ENCODE peak calls at places on chromosome 16, in eight cellular contexts. One of them, this sample, is unnamed.

GRCh38 chr16:1320658-1321240 is 11.3 kb downstream of the UBE2I start:
- DNase-seq in heart right ventricle: no peak
- DNase-seq in cardiac muscle cell: no peak
- DNase-seq in GM06990: no peak
- DNase-seq in lower leg skin: no peak
- DNase-seq in CD8-positive, alpha-beta T cell: no peak
- DNase-seq in brain microvascular endothelial cell: no peak
- DNase-seq in PC-3: no peak
- DNase-seq in this sample: no peak

GRCh38 chr16:89572042-89572441 is 3.5 kb upstream of the CPNE7 start:
- DNase-seq in heart right ventricle: no peak
- DNase-seq in cardiac muscle cell: no peak
- DNase-seq in GM06990: no peak
- DNase-seq in lower leg skin: no peak
- DNase-seq in CD8-positive, alpha-beta T cell: no peak
- DNase-seq in brain microvascular endothelial cell: no peak
- DNase-seq in PC-3: no peak
- DNase-seq in this sample: no peak

GRCh38 chr16:85578599-85578948 is 34.5 kb upstream of the GSE1 start:
- DNase-seq in heart right ventricle: no peak
- DNase-seq in cardiac muscle cell: no peak
- DNase-seq in GM06990: no peak
- DNase-seq in lower leg skin: no peak
- DNase-seq in CD8-positive, alpha-beta T cell: no peak
- DNase-seq in brain microvascular endothelial cell: no peak
- DNase-seq in PC-3: no peak
- DNase-seq in this sample: no peak

GRCh38 chr16:2420035-2420434 is 9.2 kb upstream of the CCNF start:
- DNase-seq in heart right ventricle: no peak
- DNase-seq in cardiac muscle cell: no peak
- DNase-seq in GM06990: no peak
- DNase-seq in lower leg skin: no peak
- DNase-seq in CD8-positive, alpha-beta T cell: no peak
- DNase-seq in brain microvascular endothelial cell: no peak
- DNase-seq in PC-3: no peak
- DNase-seq in this sample: no peak

GRCh38 chr16:22645868-22646267 is 135.2 kb downstream of the NPIPB5 start:
- DNase-seq in heart right ventricle: no peak
- DNase-seq in cardiac muscle cell: no peak
- DNase-seq in GM06990: no peak
- DNase-seq in lower leg skin: no peak
- DNase-seq in CD8-positive, alpha-beta T cell: no peak
- DNase-seq in brain microvascular endothelial cell: no peak
- DNase-seq in PC-3: no peak
- DNase-seq in this sample: no peak

GRCh38 chr16:55643161-55643970 is 12.4 kb upstream of the SLC6A2 start:
- DNase-seq in heart right ventricle: no peak
- DNase-seq in cardiac muscle cell: peak; percentile 15
- DNase-seq in GM06990: no peak
- DNase-seq in lower leg skin: peak; percentile 79
- DNase-seq in CD8-positive, alpha-beta T cell: no peak
- DNase-seq in brain microvascular endothelial cell: no peak
- DNase-seq in PC-3: no peak
- DNase-seq in this sample: no peak

GRCh38 chr16:89911375-89911774 is 7.3 kb upstream of the MC1R start:
- DNase-seq in heart right ventricle: no peak
- DNase-seq in cardiac muscle cell: no peak
- DNase-seq in GM06990: no peak
- DNase-seq in lower leg skin: no peak
- DNase-seq in CD8-positive, alpha-beta T cell: no peak
- DNase-seq in brain microvascular endothelial cell: no peak
- DNase-seq in PC-3: no peak
- DNase-seq in this sample: no peak

GRCh38 chr16:711084-711483 is 3.8 kb upstream of the METRN start:
- DNase-seq in heart right ventricle: no peak
- DNase-seq in cardiac muscle cell: no peak
- DNase-seq in GM06990: no peak
- DNase-seq in lower leg skin: no peak
- DNase-seq in CD8-positive, alpha-beta T cell: no peak
- DNase-seq in brain microvascular endothelial cell: no peak
- DNase-seq in PC-3: no peak
- DNase-seq in this sample: no peak

GRCh38 chr16:75236736-75237397 is 14.6 kb downstream of the BCAR1 start:
- DNase-seq in heart right ventricle: no peak
- DNase-seq in cardiac muscle cell: no peak
- DNase-seq in GM06990: no peak
- DNase-seq in lower leg skin: no peak
- DNase-seq in CD8-positive, alpha-beta T cell: no peak
- DNase-seq in brain microvascular endothelial cell: no peak
- DNase-seq in PC-3: no peak
- DNase-seq in this sample: no peak

GRCh38 chr16:11202260-11203091 is 53.5 kb downstream of the SOCS1 start:
- DNase-seq in heart right ventricle: no peak
- DNase-seq in cardiac muscle cell: no peak
- DNase-seq in GM06990: peak; percentile 74
- DNase-seq in lower leg skin: no peak
- DNase-seq in CD8-positive, alpha-beta T cell: no peak
- DNase-seq in brain microvascular endothelial cell: peak; percentile 33
- DNase-seq in PC-3: no peak
- DNase-seq in this sample: no peak

GRCh38 chr16:88298882-88299745 is 83.6 kb upstream of the ZNF469 start:
- DNase-seq in heart right ventricle: no peak
- DNase-seq in cardiac muscle cell: no peak
- DNase-seq in GM06990: no peak
- DNase-seq in lower leg skin: no peak
- DNase-seq in CD8-positive, alpha-beta T cell: no peak
- DNase-seq in brain microvascular endothelial cell: peak; percentile 63
- DNase-seq in PC-3: peak; percentile 28
- DNase-seq in this sample: no peak

GRCh38 chr16:23227529-23227928 is 45.0 kb downstream of the SCNN1G start:
- DNase-seq in heart right ventricle: no peak
- DNase-seq in cardiac muscle cell: no peak
- DNase-seq in GM06990: no peak
- DNase-seq in lower leg skin: no peak
- DNase-seq in CD8-positive, alpha-beta T cell: no peak
- DNase-seq in brain microvascular endothelial cell: no peak
- DNase-seq in PC-3: no peak
- DNase-seq in this sample: no peak

GRCh38 chr16:86856946-86857586 is 278.7 kb downstream of the FOXL1 start:
- DNase-seq in heart right ventricle: no peak
- DNase-seq in cardiac muscle cell: no peak
- DNase-seq in GM06990: no peak
- DNase-seq in lower leg skin: no peak
- DNase-seq in CD8-positive, alpha-beta T cell: no peak
- DNase-seq in brain microvascular endothelial cell: no peak
- DNase-seq in PC-3: no peak
- DNase-seq in this sample: no peak

GRCh38 chr16:73505178-73505968 is 457.4 kb upstream of the ZFHX3 start:
- DNase-seq in heart right ventricle: no peak
- DNase-seq in cardiac muscle cell: peak; percentile 34
- DNase-seq in GM06990: no peak
- DNase-seq in lower leg skin: no peak
- DNase-seq in CD8-positive, alpha-beta T cell: no peak
- DNase-seq in brain microvascular endothelial cell: no peak
- DNase-seq in PC-3: no peak
- DNase-seq in this sample: no peak

GRCh38 chr16:73504591-73504990 is 456.7 kb upstream of the ZFHX3 start:
- DNase-seq in heart right ventricle: no peak
- DNase-seq in cardiac muscle cell: no peak
- DNase-seq in GM06990: no peak
- DNase-seq in lower leg skin: no peak
- DNase-seq in CD8-positive, alpha-beta T cell: no peak
- DNase-seq in brain microvascular endothelial cell: no peak
- DNase-seq in PC-3: no peak
- DNase-seq in this sample: no peak

GRCh38 chr16:73503093-73503492 is 455.2 kb upstream of the ZFHX3 start:
- DNase-seq in heart right ventricle: no peak
- DNase-seq in cardiac muscle cell: no peak
- DNase-seq in GM06990: no peak
- DNase-seq in lower leg skin: no peak
- DNase-seq in CD8-positive, alpha-beta T cell: no peak
- DNase-seq in brain microvascular endothelial cell: no peak
- DNase-seq in PC-3: no peak
- DNase-seq in this sample: no peak

GRCh38 chr16:73510852-73511251 is 462.9 kb upstream of the ZFHX3 start:
- DNase-seq in heart right ventricle: no peak
- DNase-seq in cardiac muscle cell: no peak
- DNase-seq in GM06990: no peak
- DNase-seq in lower leg skin: no peak
- DNase-seq in CD8-positive, alpha-beta T cell: no peak
- DNase-seq in brain microvascular endothelial cell: no peak
- DNase-seq in PC-3: no peak
- DNase-seq in this sample: no peak

GRCh38 chr16:73506568-73507056 is 458.7 kb upstream of the ZFHX3 start:
- DNase-seq in heart right ventricle: no peak
- DNase-seq in cardiac muscle cell: no peak
- DNase-seq in GM06990: no peak
- DNase-seq in lower leg skin: no peak
- DNase-seq in CD8-positive, alpha-beta T cell: no peak
- DNase-seq in brain microvascular endothelial cell: no peak
- DNase-seq in PC-3: no peak
- DNase-seq in this sample: no peak
- H3K4me3 ChIP-seq in heart right ventricle: no peak overlapping the region
- H3K4me3 ChIP-seq in cardiac muscle cell: no peak overlapping the region
- H3K4me3 ChIP-seq in GM06990: no peak overlapping the region
- H3K4me3 ChIP-seq in lower leg skin: no peak overlapping the region
- H3K4me3 ChIP-seq in CD8-positive, alpha-beta T cell: no peak overlapping the region
- H3K4me3 ChIP-seq in brain microvascular endothelial cell: no peak overlapping the region
- H3K4me3 ChIP-seq in PC-3: no peak overlapping the region
- H3K4me3 ChIP-seq in this sample: no peak overlapping the region

DNA sequence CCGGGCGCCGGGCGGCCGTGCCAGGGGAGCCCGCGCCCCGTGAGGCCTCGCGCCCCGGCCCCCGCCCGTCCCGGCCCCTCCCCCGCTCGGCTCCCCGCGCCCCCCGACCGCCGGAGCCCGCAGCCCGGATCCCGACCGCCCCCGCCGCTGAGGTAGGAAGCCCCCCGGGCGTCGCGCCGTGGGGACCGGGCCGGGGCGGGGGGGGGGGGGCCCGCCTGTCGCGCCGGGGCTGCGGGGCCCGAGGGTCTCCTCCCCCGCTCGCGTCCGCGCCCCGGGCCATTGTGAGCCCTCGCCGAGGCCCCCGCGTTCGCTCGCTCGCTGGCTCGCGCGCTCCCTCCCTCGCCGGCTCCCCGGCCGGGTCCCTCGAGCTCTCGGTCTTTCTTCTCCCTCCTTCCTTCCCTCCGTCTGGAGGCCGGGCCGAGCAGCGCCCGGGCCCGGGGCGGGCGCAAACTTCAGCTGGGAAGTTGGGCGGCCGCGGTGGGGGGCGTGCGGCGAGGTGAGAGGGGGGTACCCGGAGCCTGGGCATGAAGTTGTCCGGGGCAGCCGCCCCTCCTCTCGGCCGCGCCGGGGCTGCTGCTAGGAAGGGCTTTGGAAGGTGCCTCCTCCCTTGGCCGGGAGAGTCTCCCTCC is 350 bp downstream of the GLIS2 start:
- DNase-seq in heart right ventricle: no peak
- DNase-seq in cardiac muscle cell: peak; percentile 61
- DNase-seq in GM06990: no peak
- DNase-seq in lower leg skin: no peak
- DNase-seq in CD8-positive, alpha-beta T cell: no peak
- DNase-seq in brain microvascular endothelial cell: no peak
- DNase-seq in PC-3: peak; percentile 16
- DNase-seq in this sample: no peak
- H3K4me3 ChIP-seq in heart right ventricle: peak overlapping the region; percentile 82
- H3K4me3 ChIP-seq in cardiac muscle cell: peak overlapping the region; percentile 99
- H3K4me3 ChIP-seq in GM06990: peak overlapping the region; percentile 43
- H3K4me3 ChIP-seq in lower leg skin: peak overlapping the region; percentile 5
- H3K4me3 ChIP-seq in CD8-positive, alpha-beta T cell: no peak overlapping the region
- H3K4me3 ChIP-seq in brain microvascular endothelial cell: peak overlapping the region; percentile 65
- H3K4me3 ChIP-seq in PC-3: peak overlapping the region; percentile 75
- H3K4me3 ChIP-seq in this sample: peak overlapping the region; percentile 90

GRCh38 chr16:9344508-9344907 is 253.1 kb downstream of the HAPSTR1 start:
- DNase-seq in heart right ventricle: no peak
- DNase-seq in cardiac muscle cell: no peak
- DNase-seq in GM06990: no peak
- DNase-seq in lower leg skin: no peak
- DNase-seq in CD8-positive, alpha-beta T cell: no peak
- DNase-seq in brain microvascular endothelial cell: no peak
- DNase-seq in PC-3: no peak
- DNase-seq in this sample: no peak

GRCh38 chr16:9345046-9345445 is 253.6 kb downstream of the HAPSTR1 start:
- DNase-seq in heart right ventricle: no peak
- DNase-seq in cardiac muscle cell: no peak
- DNase-seq in GM06990: no peak
- DNase-seq in lower leg skin: no peak
- DNase-seq in CD8-positive, alpha-beta T cell: no peak
- DNase-seq in brain microvascular endothelial cell: no peak
- DNase-seq in PC-3: no peak
- DNase-seq in this sample: no peak

GRCh38 chr16:9348912-9349311 is 257.5 kb downstream of the HAPSTR1 start:
- DNase-seq in heart right ventricle: no peak
- DNase-seq in cardiac muscle cell: no peak
- DNase-seq in GM06990: no peak
- DNase-seq in lower leg skin: no peak
- DNase-seq in CD8-positive, alpha-beta T cell: no peak
- DNase-seq in brain microvascular endothelial cell: no peak
- DNase-seq in PC-3: no peak
- DNase-seq in this sample: no peak

GRCh38 chr16:9340402-9341095 is 249.1 kb downstream of the HAPSTR1 start:
- DNase-seq in heart right ventricle: no peak
- DNase-seq in cardiac muscle cell: no peak
- DNase-seq in GM06990: no peak
- DNase-seq in lower leg skin: no peak
- DNase-seq in CD8-positive, alpha-beta T cell: no peak
- DNase-seq in brain microvascular endothelial cell: no peak
- DNase-seq in PC-3: no peak
- DNase-seq in this sample: no peak

GRCh38 chr16:9345889-9346288 is 254.4 kb downstream of the HAPSTR1 start:
- DNase-seq in heart right ventricle: no peak
- DNase-seq in cardiac muscle cell: no peak
- DNase-seq in GM06990: no peak
- DNase-seq in lower leg skin: peak; percentile 21
- DNase-seq in CD8-positive, alpha-beta T cell: no peak
- DNase-seq in brain microvascular endothelial cell: no peak
- DNase-seq in PC-3: no peak
- DNase-seq in this sample: no peak
- H3K4me3 ChIP-seq in heart right ventricle: no peak overlapping the region
- H3K4me3 ChIP-seq in cardiac muscle cell: no peak overlapping the region
- H3K4me3 ChIP-seq in GM06990: no peak overlapping the region
- H3K4me3 ChIP-seq in lower leg skin: no peak overlapping the region
- H3K4me3 ChIP-seq in CD8-positive, alpha-beta T cell: no peak overlapping the region
- H3K4me3 ChIP-seq in brain microvascular endothelial cell: no peak overlapping the region
- H3K4me3 ChIP-seq in PC-3: no peak overlapping the region
- H3K4me3 ChIP-seq in this sample: no peak overlapping the region

DNA sequence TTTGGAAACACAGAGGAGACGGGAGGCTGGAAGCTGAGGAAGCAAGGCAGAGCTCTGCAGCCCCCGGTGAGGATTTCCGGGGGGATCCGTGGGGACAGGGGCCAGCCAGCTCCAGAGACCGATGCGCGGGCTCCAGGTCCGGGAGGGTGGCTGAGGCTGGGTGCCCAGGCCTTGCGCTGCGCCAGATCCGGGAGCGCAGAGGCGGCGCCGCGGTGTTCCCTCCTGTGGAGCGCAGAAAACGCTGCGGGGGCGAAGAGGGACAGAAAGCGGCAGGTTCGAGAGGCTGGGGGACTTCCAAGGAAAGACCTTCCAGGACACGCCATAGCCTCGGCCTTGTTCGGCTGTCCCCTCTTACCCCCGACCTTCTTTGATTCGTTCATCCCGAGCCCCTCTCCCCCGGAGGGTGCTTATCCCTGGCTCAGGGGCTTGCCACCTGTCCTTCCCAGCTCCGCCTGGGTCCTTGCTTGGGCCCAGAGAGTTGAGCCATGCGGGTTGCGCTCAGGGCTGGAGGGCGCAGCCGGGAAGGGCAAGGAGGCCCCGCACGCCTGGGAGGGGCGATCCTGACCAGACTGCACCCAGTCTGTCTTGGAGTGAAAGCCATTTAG is 697 bp upstream of the SHISA9 start:
- DNase-seq in heart right ventricle: no peak
- DNase-seq in cardiac muscle cell: no peak
- DNase-seq in GM06990: no peak
- DNase-seq in lower leg skin: no peak
- DNase-seq in CD8-positive, alpha-beta T cell: no peak
- DNase-seq in brain microvascular endothelial cell: no peak
- DNase-seq in PC-3: no peak
- DNase-seq in this sample: no peak
- H3K4me3 ChIP-seq in heart right ventricle: peak overlapping the region; percentile 17
- H3K4me3 ChIP-seq in cardiac muscle cell: peak overlapping the region; percentile 29
- H3K4me3 ChIP-seq in GM06990: no peak overlapping the region
- H3K4me3 ChIP-seq in lower leg skin: no peak overlapping the region
- H3K4me3 ChIP-seq in CD8-positive, alpha-beta T cell: no peak overlapping the region
- H3K4me3 ChIP-seq in brain microvascular endothelial cell: no peak overlapping the region
- H3K4me3 ChIP-seq in PC-3: no peak overlapping the region
- H3K4me3 ChIP-seq in this sample: peak overlapping the region; percentile 74

This sample was measured in SK-N-MC.